ENCODE peak calls at places on chromosomes 13 and 19, in seven cellular contexts. P is GM12878, W is K562, L is T47D, C is SK-N-SH, E is HepG2, V is HCT116. M is an unnamed sample.

GRCh38 chr19:51183629-51184028 is 41.3 kb upstream of the CD33 start:
- DNase-seq in W (no peak), P (no peak), C (no peak), V (no peak), L (no peak), E (no peak), M (no peak)

GRCh38 chr13:30061217-30061616 is 210.8 kb upstream of the UBL3 start:
- DNase-seq in P (no peak), L (no peak), V (no peak), C (no peak), W (no peak), E (no peak), M (no peak)

GRCh38 chr19:58170860-58171259 is 12.0 kb upstream of the ZNF274 start:
- DNase-seq in V (no peak), E (no peak), L (peak; percentile 38), P (no peak), W (no peak), C (no peak), M (no peak)

GRCh38 chr19:48090281-48090802 is 20.3 kb downstream of the PLA2G4C start:
- DNase-seq in W (no peak), E (no peak), P (no peak), C (no peak), L (peak; percentile 47), V (no peak), M (no peak)

GRCh38 chr13:49810825-49811526 is 18.5 kb upstream of the KPNA3 start:
- DNase-seq in W (no peak), P (no peak), C (no peak), V (no peak), E (peak; percentile 93), L (no peak), M (no peak)

GRCh38 chr13:44307255-44307654 is 66.4 kb upstream of the SERP2 start:
- DNase-seq in C (no peak), P (no peak), V (peak; percentile 7), L (no peak), E (no peak), W (no peak), M (no peak)

GRCh38 chr19:50568321-50569022 is at the start of gene LRRC4B:
- DNase-seq in E (no peak), L (no peak), C (peak; percentile 93), V (no peak), P (no peak), W (peak; percentile 57), M (no peak)

GRCh38 chr19:55289117-55289796 is 5.5 kb downstream of the BRSK1 start:
- DNase-seq in P (no peak), C (peak; percentile 33), W (no peak), L (peak; percentile 24), V (no peak), E (no peak), M (no peak)

GRCh38 chr13:60369242-60369641 is 27.8 kb upstream of the TDRD3 start:
- DNase-seq in C (peak; percentile 3), L (no peak), E (no peak), V (no peak), W (no peak), P (no peak), M (no peak)

GRCh38 chr19:40907968-40908735 is 26.1 kb upstream of the CYP2A7 start:
- DNase-seq in E (no peak), P (no peak), C (no peak), L (no peak), V (no peak), W (peak; percentile 73), M (no peak)

GRCh38 chr13:41782086-41782485 is 178.8 kb downstream of the VWA8 start:
- DNase-seq in V (no peak), W (no peak), E (peak; percentile 24), C (no peak), L (peak; percentile 47), P (no peak), M (no peak)

DNA sequence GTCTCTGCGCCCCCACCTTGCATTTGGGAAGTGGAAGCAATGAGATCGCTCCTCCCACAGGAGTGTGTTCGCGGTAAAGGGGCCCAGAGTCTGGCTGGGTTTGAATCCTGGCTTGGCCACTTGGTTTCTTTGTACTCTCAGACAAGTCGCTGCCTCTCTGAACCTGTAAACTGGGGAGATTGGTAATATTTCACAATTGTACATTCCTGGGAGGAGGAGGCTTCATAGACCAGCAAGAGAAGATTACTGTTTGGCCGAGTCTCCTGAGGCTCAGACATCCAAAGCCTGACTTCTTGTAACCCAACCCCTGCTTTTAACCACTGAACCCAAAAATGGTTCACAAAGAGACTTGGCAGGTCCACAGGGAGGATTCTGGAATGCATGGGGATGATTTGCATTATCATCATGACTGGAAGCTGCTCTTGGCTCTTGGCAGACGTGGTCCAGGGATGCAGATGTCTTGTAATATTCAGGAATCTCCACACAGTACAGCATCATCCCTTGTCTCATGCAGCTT is 13.6 kb upstream of the STRN4 start:
- DNase-seq in E (no peak), L (no peak), W (no peak), P (no peak), V (no peak), C (no peak), M (no peak)
- TF ChIP-seq JUND in E (no peak), L (no peak), W (no peak), P (no peak), V (no peak), C (no peak), M (no peak)

GRCh38 chr19:37902668-37903067 is 3.7 kb downstream of the WDR87 start:
- DNase-seq in P (no peak), C (peak; percentile 77), E (peak; percentile 71), W (peak; percentile 81), L (peak; percentile 87), V (peak; percentile 82), M (peak; percentile 73)
- TF ChIP-seq JUND in P (no peak), C (no peak), E (no peak), W (no peak), L (no peak), V (no peak), M (no peak)

DNA sequence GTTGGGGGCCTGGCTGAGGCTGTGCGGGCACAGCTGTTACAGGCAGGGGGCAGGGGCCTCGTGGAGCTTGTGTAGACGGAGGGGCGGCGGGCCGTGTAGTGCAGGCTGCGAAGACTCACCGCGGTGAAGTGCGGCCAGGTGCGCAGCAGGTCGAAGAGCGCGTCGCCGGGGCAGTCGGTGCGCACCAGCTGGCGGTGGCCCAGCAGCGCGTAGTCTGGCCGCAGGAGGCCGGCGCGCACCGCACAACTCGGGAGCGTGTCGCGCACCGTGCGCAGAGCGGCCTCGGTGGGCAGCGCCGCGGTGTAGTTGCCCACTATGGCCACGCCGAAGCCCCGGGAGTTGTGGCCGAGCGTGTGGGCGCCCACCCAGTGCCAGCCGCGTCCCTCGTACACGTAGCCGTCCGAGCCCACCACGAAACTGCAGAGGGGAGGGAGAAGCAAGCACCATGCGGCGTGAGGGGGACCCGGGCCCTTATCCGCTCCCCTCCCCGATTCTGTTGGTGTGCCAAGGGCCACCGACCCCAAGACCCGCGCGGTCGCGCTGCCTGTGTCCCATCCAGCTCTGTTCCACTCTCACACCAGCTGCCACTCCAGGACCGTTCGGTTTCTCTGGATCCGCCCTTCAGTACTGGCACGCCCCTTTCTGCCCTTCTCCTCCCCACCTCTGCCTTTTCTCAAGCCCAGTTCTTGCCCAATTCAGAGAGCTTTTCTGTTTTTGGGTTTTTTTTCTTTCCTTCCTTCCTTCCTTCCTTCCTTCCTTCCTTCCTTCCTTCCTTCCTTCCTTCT is 5.4 kb upstream of the RASAL3 start:
- DNase-seq in C (peak; percentile 25), V (no peak), E (no peak), L (no peak), W (no peak), P (no peak), M (peak; percentile 60)
- TF ChIP-seq JUND in C (no peak), V (no peak), E (no peak), L (no peak), W (no peak), P (no peak), M (no peak)

GRCh38 chr13:93861818-93862217 is 617.7 kb downstream of the DCT start:
- DNase-seq in E (no peak), W (no peak), P (no peak), C (no peak), V (no peak), L (no peak), M (no peak)

GRCh38 chr13:93865235-93865634 is 614.2 kb downstream of the DCT start:
- DNase-seq in C (no peak), L (no peak), P (no peak), E (no peak), V (no peak), W (no peak), M (no peak)

GRCh38 chr13:93859666-93860065 is 619.8 kb downstream of the DCT start:
- DNase-seq in L (no peak), P (no peak), E (no peak), V (no peak), W (no peak), C (no peak), M (no peak)

GRCh38 chr13:93857126-93857525 is 622.4 kb downstream of the DCT start:
- DNase-seq in P (no peak), L (no peak), W (no peak), E (no peak), V (no peak), C (no peak), M (no peak)

GRCh38 chr13:93862259-93862658 is 617.2 kb downstream of the DCT start:
- DNase-seq in E (no peak), L (no peak), W (no peak), C (no peak), P (no peak), V (no peak), M (no peak)
- TF ChIP-seq JUND in E (no peak), L (no peak), W (no peak), C (no peak), P (no peak), V (no peak), M (no peak)

GRCh38 chr13:103203750-103204330 is 137.6 kb upstream of the SLC10A2 start:
- DNase-seq in C (no peak), P (no peak), L (no peak), V (no peak), W (no peak), E (no peak), M (no peak)
- TF ChIP-seq JUND in C (no peak), P (no peak), L (no peak), V (no peak), W (no peak), E (no peak), M (no peak)

DNA sequence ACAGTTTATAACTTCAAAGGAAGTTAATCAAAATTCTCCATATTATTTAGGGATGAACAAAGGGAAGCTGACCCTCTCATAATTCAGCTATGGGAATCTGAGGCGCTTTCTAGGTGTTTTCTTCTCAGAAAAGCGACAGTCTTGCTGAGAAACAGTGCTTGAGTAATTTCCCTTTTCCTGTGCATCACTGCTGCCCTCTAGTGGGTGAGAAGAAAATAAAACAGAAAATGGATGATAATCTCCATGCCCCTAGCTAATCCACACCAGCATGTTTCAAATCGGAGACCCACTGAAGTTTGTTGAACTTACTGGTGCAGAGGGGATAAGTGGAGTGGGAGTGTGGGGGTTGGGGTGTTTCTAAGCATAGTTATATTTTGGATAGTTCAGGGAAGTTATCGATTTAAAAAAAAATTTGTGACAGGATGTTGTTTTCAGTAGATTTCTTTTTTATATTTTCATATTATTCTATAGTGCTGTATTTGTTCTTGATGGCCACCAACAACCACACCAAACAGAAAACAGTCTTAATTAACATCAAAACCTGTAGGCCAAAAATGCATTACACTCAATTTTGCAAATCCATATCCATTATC is 21.4 kb downstream of the LCP1 start:
- DNase-seq in E (peak; percentile 58), V (peak; percentile 48), C (peak; percentile 75), P (no peak), W (peak; percentile 55), L (peak; percentile 63), M (no peak)
- TF ChIP-seq JUND in E (no peak), V (no peak), C (no peak), P (no peak), W (no peak), L (no peak), M (no peak)

GRCh38 chr13:110157718-110158117 is 149.2 kb downstream of the COL4A1 start:
- DNase-seq in W (no peak), C (no peak), E (no peak), P (no peak), L (no peak), V (peak; percentile 6), M (no peak)
- TF ChIP-seq JUND in W (no peak), C (no peak), E (no peak), P (no peak), L (no peak), V (no peak), M (no peak)

M was measured in H1.